ENCODE peak calls at places on chromosomes 3 and 15, in nine cellular contexts. One of them, this sample, is unnamed.

GRCh38 chr3:6994081-6994668 is 133.3 kb downstream of the GRM7 start:
- DNase-seq in body of pancreas: no peak
- DNase-seq in Panc1: no peak
- DNase-seq in uterus: no peak
- DNase-seq in stomach: no peak
- DNase-seq in neural progenitor cell: no peak
- DNase-seq in colonic mucosa: no peak
- DNase-seq in prostate gland: no peak
- DNase-seq in right lobe of liver: no peak
- DNase-seq in this sample: no peak

GRCh38 chr3:183308746-183309145 is 55.7 kb downstream of the B3GNT5 start:
- DNase-seq in body of pancreas: no peak
- DNase-seq in right lobe of liver: no peak
- DNase-seq in Panc1: no peak
- DNase-seq in prostate gland: no peak
- DNase-seq in colonic mucosa: no peak
- DNase-seq in stomach: no peak
- DNase-seq in uterus: no peak
- DNase-seq in neural progenitor cell: no peak
- DNase-seq in this sample: no peak

GRCh38 chr3:186166036-186166435 is 57.1 kb upstream of the ETV5 start:
- DNase-seq in stomach: no peak
- DNase-seq in right lobe of liver: no peak
- DNase-seq in colonic mucosa: no peak
- DNase-seq in uterus: no peak
- DNase-seq in neural progenitor cell: no peak
- DNase-seq in Panc1: no peak
- DNase-seq in body of pancreas: no peak
- DNase-seq in prostate gland: no peak
- DNase-seq in this sample: no peak

GRCh38 chr15:70778258-70779076 is 15.1 kb upstream of the UACA start:
- DNase-seq in uterus: no peak
- DNase-seq in stomach: no peak
- DNase-seq in body of pancreas: no peak
- DNase-seq in right lobe of liver: no peak
- DNase-seq in colonic mucosa: no peak
- DNase-seq in prostate gland: no peak
- DNase-seq in neural progenitor cell: no peak
- DNase-seq in Panc1: peak; percentile 88
- DNase-seq in this sample: no peak

GRCh38 chr3:61442696-61443095 is 118.7 kb upstream of the PTPRG start:
- DNase-seq in prostate gland: no peak
- DNase-seq in stomach: no peak
- DNase-seq in neural progenitor cell: no peak
- DNase-seq in body of pancreas: no peak
- DNase-seq in uterus: no peak
- DNase-seq in right lobe of liver: no peak
- DNase-seq in colonic mucosa: no peak
- DNase-seq in Panc1: no peak
- DNase-seq in this sample: no peak

GRCh38 chr3:426056-426455 is 229.5 kb downstream of the CHL1 start:
- DNase-seq in colonic mucosa: no peak
- DNase-seq in body of pancreas: no peak
- DNase-seq in stomach: no peak
- DNase-seq in Panc1: no peak
- DNase-seq in uterus: no peak
- DNase-seq in right lobe of liver: no peak
- DNase-seq in neural progenitor cell: no peak
- DNase-seq in prostate gland: no peak
- DNase-seq in this sample: no peak

GRCh38 chr3:187327827-187328226 is 36.3 kb upstream of the MASP1 start:
- DNase-seq in right lobe of liver: no peak
- DNase-seq in neural progenitor cell: no peak
- DNase-seq in prostate gland: no peak
- DNase-seq in colonic mucosa: no peak
- DNase-seq in Panc1: no peak
- DNase-seq in stomach: no peak
- DNase-seq in body of pancreas: no peak
- DNase-seq in uterus: no peak
- DNase-seq in this sample: no peak

GRCh38 chr3:67578416-67578815 is 76.0 kb downstream of the SUCLG2 start:
- DNase-seq in right lobe of liver: no peak
- DNase-seq in prostate gland: no peak
- DNase-seq in stomach: no peak
- DNase-seq in neural progenitor cell: peak; percentile 16
- DNase-seq in uterus: no peak
- DNase-seq in body of pancreas: no peak
- DNase-seq in colonic mucosa: no peak
- DNase-seq in Panc1: no peak
- DNase-seq in this sample: no peak

GRCh38 chr3:177904661-177905060 is 631.6 kb upstream of the KCNMB2 start:
- DNase-seq in prostate gland: no peak
- DNase-seq in colonic mucosa: no peak
- DNase-seq in body of pancreas: no peak
- DNase-seq in right lobe of liver: no peak
- DNase-seq in stomach: no peak
- DNase-seq in uterus: no peak
- DNase-seq in Panc1: no peak
- DNase-seq in neural progenitor cell: no peak
- DNase-seq in this sample: no peak

GRCh38 chr3:43254125-43254524 is 32.2 kb upstream of the SNRK start:
- DNase-seq in colonic mucosa: no peak
- DNase-seq in right lobe of liver: no peak
- DNase-seq in body of pancreas: no peak
- DNase-seq in Panc1: no peak
- DNase-seq in stomach: no peak
- DNase-seq in neural progenitor cell: no peak
- DNase-seq in prostate gland: no peak
- DNase-seq in uterus: no peak
- DNase-seq in this sample: no peak

GRCh38 chr15:40161693-40162401 is 978 bp downstream of the BUB1B start:
- DNase-seq in stomach: no peak
- DNase-seq in colonic mucosa: no peak
- DNase-seq in uterus: no peak
- DNase-seq in Panc1: no peak
- DNase-seq in prostate gland: no peak
- DNase-seq in body of pancreas: no peak
- DNase-seq in right lobe of liver: no peak
- DNase-seq in neural progenitor cell: no peak
- DNase-seq in this sample: no peak

GRCh38 chr3:72413228-72413627 is 435.0 kb downstream of the SHQ1 start:
- DNase-seq in body of pancreas: no peak
- DNase-seq in Panc1: no peak
- DNase-seq in stomach: no peak
- DNase-seq in prostate gland: no peak
- DNase-seq in colonic mucosa: no peak
- DNase-seq in uterus: no peak
- DNase-seq in right lobe of liver: no peak
- DNase-seq in neural progenitor cell: no peak
- DNase-seq in this sample: no peak

GRCh38 chr3:72412557-72412956 is 435.7 kb downstream of the SHQ1 start:
- DNase-seq in stomach: no peak
- DNase-seq in neural progenitor cell: no peak
- DNase-seq in colonic mucosa: no peak
- DNase-seq in Panc1: no peak
- DNase-seq in body of pancreas: no peak
- DNase-seq in uterus: no peak
- DNase-seq in prostate gland: no peak
- DNase-seq in right lobe of liver: no peak
- DNase-seq in this sample: no peak

GRCh38 chr3:72408983-72409779 is 439.1 kb downstream of the SHQ1 start:
- DNase-seq in Panc1: no peak
- DNase-seq in uterus: no peak
- DNase-seq in right lobe of liver: no peak
- DNase-seq in prostate gland: no peak
- DNase-seq in stomach: no peak
- DNase-seq in body of pancreas: no peak
- DNase-seq in colonic mucosa: no peak
- DNase-seq in neural progenitor cell: no peak
- DNase-seq in this sample: no peak

GRCh38 chr3:72411843-72412242 is 436.4 kb downstream of the SHQ1 start:
- DNase-seq in uterus: no peak
- DNase-seq in neural progenitor cell: no peak
- DNase-seq in body of pancreas: no peak
- DNase-seq in colonic mucosa: no peak
- DNase-seq in stomach: no peak
- DNase-seq in Panc1: no peak
- DNase-seq in prostate gland: no peak
- DNase-seq in right lobe of liver: no peak
- DNase-seq in this sample: no peak

GRCh38 chr3:72411102-72411501 is 437.1 kb downstream of the SHQ1 start:
- DNase-seq in body of pancreas: no peak
- DNase-seq in prostate gland: no peak
- DNase-seq in neural progenitor cell: no peak
- DNase-seq in uterus: no peak
- DNase-seq in stomach: no peak
- DNase-seq in Panc1: no peak
- DNase-seq in right lobe of liver: no peak
- DNase-seq in colonic mucosa: no peak
- DNase-seq in this sample: no peak
- H3K4me1 ChIP-seq in body of pancreas: peaks cover 29% of the 10 kb centered on the region
- H3K4me1 ChIP-seq in prostate gland: peaks cover 12% of the 10 kb centered on the region
- H3K4me1 ChIP-seq in neural progenitor cell: peaks cover 29% of the 10 kb centered on the region
- H3K4me1 ChIP-seq in uterus: peaks cover 5% of the 10 kb centered on the region
- H3K4me1 ChIP-seq in stomach: peaks cover 90% of the 10 kb centered on the region
- H3K4me1 ChIP-seq in Panc1: peaks cover 10% of the 10 kb centered on the region
- H3K4me1 ChIP-seq in right lobe of liver: no peaks in the 10 kb centered on the region
- H3K4me1 ChIP-seq in colonic mucosa: peaks cover 10% of the 10 kb centered on the region
- H3K4me1 ChIP-seq in this sample: peaks cover 54% of the 10 kb centered on the region

DNA sequence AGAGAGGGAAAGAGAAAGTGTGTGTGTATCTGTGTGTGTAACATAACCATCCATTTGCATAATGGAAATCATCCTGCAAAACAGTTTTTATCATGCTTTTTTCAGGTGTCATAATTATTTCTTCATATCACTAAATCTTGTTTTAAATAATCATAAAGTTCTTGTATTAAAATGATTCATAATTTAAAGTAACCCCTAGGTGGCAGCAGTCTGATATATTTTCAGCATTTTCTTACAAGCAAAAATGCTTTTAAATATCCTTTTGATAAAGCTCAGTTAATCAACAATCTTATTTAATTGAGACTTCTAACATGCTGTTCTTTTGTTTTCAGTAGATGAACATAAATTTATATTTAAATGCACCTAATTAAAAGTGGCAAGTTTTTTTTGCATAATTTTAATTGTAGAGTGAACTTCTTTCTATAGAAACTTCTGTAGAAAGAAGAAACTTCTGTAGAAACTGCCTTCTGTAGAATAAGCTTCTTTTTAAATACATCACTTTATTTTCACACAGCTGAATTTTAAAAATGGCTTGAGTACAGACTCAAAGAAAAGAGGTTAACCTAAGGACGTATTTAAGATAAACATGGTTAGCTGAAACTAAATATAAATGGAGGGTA is 72.5 kb downstream of the OPA1 start:
- DNase-seq in prostate gland: no peak
- DNase-seq in body of pancreas: no peak
- DNase-seq in neural progenitor cell: no peak
- DNase-seq in stomach: no peak
- DNase-seq in right lobe of liver: no peak
- DNase-seq in uterus: no peak
- DNase-seq in colonic mucosa: no peak
- DNase-seq in Panc1: peak; percentile 15
- DNase-seq in this sample: no peak
- TF ChIP-seq CTCF in prostate gland: peak; percentile 52
- TF ChIP-seq CTCF in body of pancreas: peak; percentile 43
- TF ChIP-seq CTCF in neural progenitor cell: peak; percentile 67
- TF ChIP-seq CTCF in stomach: peak; percentile 61
- TF ChIP-seq CTCF in right lobe of liver: peak; percentile 51
- TF ChIP-seq CTCF in uterus: peak; percentile 32
- TF ChIP-seq CTCF in colonic mucosa: peak; percentile 13
- TF ChIP-seq CTCF in Panc1: peak; percentile 66
- TF ChIP-seq CTCF in this sample: peak; percentile 37

GRCh38 chr3:114622001-114622400 is 328.2 kb downstream of the TIGIT start:
- DNase-seq in uterus: no peak
- DNase-seq in stomach: no peak
- DNase-seq in prostate gland: no peak
- DNase-seq in body of pancreas: no peak
- DNase-seq in right lobe of liver: no peak
- DNase-seq in neural progenitor cell: no peak
- DNase-seq in colonic mucosa: no peak
- DNase-seq in Panc1: no peak
- DNase-seq in this sample: no peak
- H3K4me3 ChIP-seq in uterus: no peak overlapping the region
- H3K4me3 ChIP-seq in stomach: no peak overlapping the region
- H3K4me3 ChIP-seq in prostate gland: no peak overlapping the region
- H3K4me3 ChIP-seq in body of pancreas: no peak overlapping the region
- H3K4me3 ChIP-seq in right lobe of liver: no peak overlapping the region
- H3K4me3 ChIP-seq in neural progenitor cell: no peak overlapping the region
- H3K4me3 ChIP-seq in colonic mucosa: no peak overlapping the region
- H3K4me3 ChIP-seq in Panc1: no peak overlapping the region
- H3K4me3 ChIP-seq in this sample: no peak overlapping the region

GRCh38 chr3:125186261-125186770 is 26.2 kb downstream of the SLC12A8 start:
- DNase-seq in stomach: no peak
- DNase-seq in body of pancreas: no peak
- DNase-seq in neural progenitor cell: no peak
- DNase-seq in colonic mucosa: no peak
- DNase-seq in right lobe of liver: no peak
- DNase-seq in prostate gland: no peak
- DNase-seq in Panc1: no peak
- DNase-seq in uterus: no peak
- DNase-seq in this sample: peak; percentile 32
- H3K4me1 ChIP-seq in stomach: peaks cover 7% of the 10 kb centered on the region
- H3K4me1 ChIP-seq in body of pancreas: no peaks in the 10 kb centered on the region
- H3K4me1 ChIP-seq in neural progenitor cell: peaks cover 22% of the 10 kb centered on the region
- H3K4me1 ChIP-seq in colonic mucosa: no peaks in the 10 kb centered on the region
- H3K4me1 ChIP-seq in right lobe of liver: no peaks in the 10 kb centered on the region
- H3K4me1 ChIP-seq in prostate gland: no peaks in the 10 kb centered on the region
- H3K4me1 ChIP-seq in Panc1: no peaks in the 10 kb centered on the region
- H3K4me1 ChIP-seq in uterus: no peaks in the 10 kb centered on the region
- H3K4me1 ChIP-seq in this sample: no peaks in the 10 kb centered on the region

DNA sequence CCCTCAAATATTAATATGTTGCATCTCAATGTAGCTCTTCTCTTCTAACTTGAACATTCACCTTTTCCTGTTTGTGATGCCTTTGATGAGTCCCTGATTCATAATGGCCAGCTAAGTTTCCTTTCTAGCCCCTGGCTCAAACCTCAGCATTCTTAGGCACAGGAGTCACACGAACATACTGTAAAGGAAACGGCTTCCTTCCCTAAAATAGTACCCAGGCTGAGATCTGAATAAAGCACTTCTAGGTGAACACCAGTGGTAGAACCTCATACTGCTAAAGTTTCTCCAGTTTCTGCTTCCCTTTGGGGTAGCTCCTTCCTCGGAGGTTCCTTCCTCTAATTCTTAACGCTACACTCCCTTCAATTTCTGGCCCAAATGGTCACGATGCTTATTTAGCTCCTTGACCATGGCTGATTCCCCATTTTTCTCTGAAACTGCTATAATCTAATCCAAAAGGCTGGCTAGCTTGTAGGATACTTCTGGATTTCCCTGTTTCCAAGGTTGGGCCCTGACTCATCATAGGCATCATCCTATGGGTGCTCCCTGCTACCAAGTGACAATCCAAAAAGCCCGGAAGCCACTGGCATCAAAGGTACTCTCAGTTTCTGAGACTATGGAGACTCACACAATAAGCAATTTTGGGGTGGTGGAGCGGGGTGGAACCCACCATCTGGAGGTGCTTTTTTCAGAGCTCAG is 2.4 kb downstream of the ANAPC13 start:
- DNase-seq in body of pancreas: no peak
- DNase-seq in colonic mucosa: no peak
- DNase-seq in prostate gland: no peak
- DNase-seq in right lobe of liver: no peak
- DNase-seq in uterus: no peak
- DNase-seq in neural progenitor cell: no peak
- DNase-seq in stomach: no peak
- DNase-seq in Panc1: no peak
- DNase-seq in this sample: no peak
- TF ChIP-seq CTCF in body of pancreas: no peak
- TF ChIP-seq CTCF in colonic mucosa: no peak
- TF ChIP-seq CTCF in prostate gland: no peak
- TF ChIP-seq CTCF in right lobe of liver: no peak
- TF ChIP-seq CTCF in uterus: no peak
- TF ChIP-seq CTCF in neural progenitor cell: no peak
- TF ChIP-seq CTCF in stomach: no peak
- TF ChIP-seq CTCF in Panc1: no peak
- TF ChIP-seq CTCF in this sample: no peak

This sample was measured in BE2C.